ENCODE peak calls at places on chromosome 16, in four cellular contexts. W is thyroid gland, V is upper lobe of right lung, S is WTC11. F is an unnamed sample.

GRCh38 chr16:89330177-89330856 is 112.8 kb downstream of the ZNF778 start:
- DNase-seq in W (peak), V (peak), S (peak), F (no peak)

GRCh38 chr16:87465306-87465705 is 27.5 kb downstream of the ZCCHC14 start:
- DNase-seq in W (peak), V (peak), S (no peak), F (no peak)

GRCh38 chr16:9816644-9817043 is 365.6 kb downstream of the GRIN2A start:
- DNase-seq in W (no peak), V (no peak), S (no peak), F (no peak)

GRCh38 chr16:89541792-89542191 is 18.7 kb upstream of the RPL13 start:
- DNase-seq in W (no peak), V (no peak), S (no peak), F (no peak)

GRCh38 chr16:88777801-88778415 is 7.1 kb downstream of the PIEZO1 start:
- DNase-seq in W (no peak), V (no peak), S (no peak), F (no peak)

GRCh38 chr16:66703359-66704215 is 7.0 kb upstream of the CMTM4 start:
- DNase-seq in W (peak), V (no peak), S (no peak), F (no peak)

GRCh38 chr16:81645303-81645702 is 133.8 kb upstream of the PLCG2 start:
- DNase-seq in W (peak), V (no peak), S (no peak), F (peak)

GRCh38 chr16:90044111-90044551 is 24.9 kb upstream of the DBNDD1 start:
- DNase-seq in W (peak), V (peak), S (no peak), F (no peak)

GRCh38 chr16:84055366-84055765 is 12.8 kb upstream of the SLC38A8 start:
- DNase-seq in W (peak), V (peak), S (no peak), F (no peak)

GRCh38 chr16:20023190-20023589 is 50.5 kb downstream of the GPR139 start:
- DNase-seq in W (no peak), V (no peak), S (no peak), F (peak)

GRCh38 chr16:14101415-14101814 is 30.3 kb downstream of the MRTFB start:
- DNase-seq in W (no peak), V (no peak), S (no peak), F (no peak)

GRCh38 chr16:10191096-10191495 is 8.9 kb upstream of the GRIN2A start:
- DNase-seq in W (no peak), V (no peak), S (no peak), F (no peak)

GRCh38 chr16:28321700-28322411 is 29.5 kb downstream of the SBK1 start:
- DNase-seq in W (peak), V (no peak), S (peak), F (no peak)

GRCh38 chr16:65070831-65071230 is 51.0 kb downstream of the CDH11 start:
- DNase-seq in W (no peak), V (no peak), S (no peak), F (peak)

GRCh38 chr16:50360033-50360778 is 8.6 kb downstream of the BRD7 start:
- DNase-seq in W (no peak), V (no peak), S (no peak), F (peak)

GRCh38 chr16:75555213-75555706 is 792 bp downstream of the TMEM231 start:
- DNase-seq in W (peak), V (peak), S (peak), F (peak)

GRCh38 chr16:65117701-65118448 is 4.0 kb downstream of the CDH11 start:
- DNase-seq in W (peak), V (no peak), S (peak), F (peak)

GRCh38 chr16:85400305-85401205 is 212.6 kb upstream of the GSE1 start:
- DNase-seq in W (no peak), V (no peak), S (peak), F (no peak)

GRCh38 chr16:1981972-1982574 is 804 bp upstream of the NOXO1 start:
- DNase-seq in W (no peak), V (no peak), S (no peak), F (no peak)

GRCh38 chr16:1984347-1985225 is 593 bp downstream of the GFER start:
- DNase-seq in W (no peak), V (no peak), S (peak), F (no peak)

GRCh38 chr16:1983053-1983543 is 895 bp upstream of the GFER start:
- DNase-seq in W (no peak), V (no peak), S (no peak), F (no peak)

GRCh38 chr16:1985466-1986150 is 1.6 kb downstream of the GFER start:
- DNase-seq in W (no peak), V (no peak), S (no peak), F (no peak)

GRCh38 chr16:1983544-1984346 is at the start of gene GFER:
- DNase-seq in W (peak), V (peak), S (peak), F (peak)
- TF ChIP-seq CTCF in W (no peak), V (peak), S (no peak), F (peak)

DNA sequence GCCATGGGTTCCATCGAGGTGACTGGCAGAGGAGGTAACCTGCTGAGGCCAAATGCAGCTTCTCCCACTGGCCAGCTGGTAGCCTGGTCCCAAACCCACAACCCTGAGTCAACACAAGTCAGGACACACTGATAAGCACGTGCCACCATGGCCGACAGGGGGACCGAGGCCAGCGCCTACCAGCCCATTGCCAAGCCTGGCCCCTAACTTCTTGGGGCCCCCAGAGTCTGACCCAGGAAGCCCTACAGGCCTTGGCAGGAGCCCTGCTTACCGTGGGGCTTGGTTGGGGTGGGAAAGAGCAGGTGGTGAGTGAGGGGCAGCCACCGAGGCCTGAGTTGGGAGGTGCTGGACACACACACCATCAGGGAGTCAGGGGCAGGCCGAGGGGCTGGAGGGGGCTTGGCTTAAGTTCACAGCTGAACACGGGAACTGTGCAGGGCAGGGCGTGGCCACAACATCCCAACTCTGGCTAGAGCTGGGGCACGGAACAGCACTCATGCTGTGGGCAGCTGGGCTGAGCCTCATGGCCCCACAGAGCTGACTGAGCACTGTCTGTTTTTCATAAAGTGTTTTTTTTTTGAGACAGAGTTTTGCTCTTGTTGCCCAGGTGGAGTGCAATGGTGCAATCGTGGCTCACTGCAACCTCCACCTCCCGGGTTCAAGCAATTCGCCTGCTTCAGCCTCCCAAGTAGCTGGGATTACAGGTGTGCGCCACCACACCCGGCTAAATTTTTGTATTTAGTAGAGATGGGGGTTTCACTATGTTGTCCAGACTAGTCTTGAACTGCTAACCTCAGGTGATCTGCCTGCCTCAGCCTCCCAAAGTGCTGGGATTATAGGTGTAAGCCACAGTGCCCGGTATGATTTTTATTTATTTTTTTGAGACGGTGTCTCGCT is 5.5 kb downstream of the MRPL28 start:
- DNase-seq in W (no peak), V (no peak), S (no peak), F (no peak)
- TF ChIP-seq CTCF in W (no peak), V (no peak), S (no peak), F (no peak)

DNA sequence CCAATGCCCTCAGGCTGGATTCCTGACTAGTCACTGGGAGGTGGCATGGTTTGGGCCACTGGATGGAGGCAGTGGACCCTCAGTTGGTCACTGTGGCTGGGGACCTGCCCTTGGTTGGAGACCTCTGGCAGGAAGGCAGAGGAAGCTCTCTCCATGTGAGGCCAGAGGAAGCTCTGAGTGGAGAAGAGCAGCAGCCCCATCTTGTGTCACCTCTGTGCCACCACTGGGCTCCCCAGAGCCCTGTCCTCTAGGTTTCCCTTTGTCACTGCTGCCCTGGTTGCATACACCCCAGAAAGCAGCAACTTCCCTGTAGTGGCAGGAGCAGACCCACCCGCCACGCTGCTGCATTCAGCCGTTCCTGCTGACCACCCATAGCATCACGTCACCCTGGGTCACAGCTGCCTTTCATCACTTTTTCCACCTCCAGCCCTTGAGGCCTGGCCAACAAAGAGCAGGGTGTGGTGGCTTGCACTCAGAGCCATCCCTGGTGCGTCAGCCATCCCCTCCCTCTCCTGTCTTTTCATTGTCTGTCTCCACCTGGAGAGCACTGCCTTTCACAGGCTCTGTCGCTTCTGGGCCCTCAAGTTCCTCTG is 11.9 kb downstream of the CTRL start:
- DNase-seq in W (no peak), V (no peak), S (no peak), F (no peak)
- TF ChIP-seq CTCF in W (no peak), V (no peak), S (no peak), F (no peak)

DNA sequence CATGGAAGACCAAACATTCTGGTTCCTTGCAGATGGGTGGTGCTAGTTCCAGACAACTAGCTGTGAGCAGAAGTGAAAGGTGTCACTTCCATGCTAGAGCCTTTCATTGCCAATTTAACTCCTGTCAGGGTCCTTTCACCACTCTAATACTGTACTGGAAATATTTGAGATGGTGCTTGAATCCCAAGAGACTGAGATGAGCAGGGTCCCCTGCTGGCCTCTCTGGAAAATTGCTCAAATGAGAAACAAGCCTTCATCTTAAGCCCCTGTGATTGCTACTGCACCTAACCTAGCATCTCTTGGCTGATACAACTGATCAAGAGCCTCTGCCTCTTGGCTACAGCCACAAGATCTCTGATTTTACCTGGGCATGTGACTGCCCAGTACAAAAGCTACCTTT is 7.4 kb upstream of the VAC14 start:
- DNase-seq in W (no peak), V (no peak), S (no peak), F (no peak)
- TF ChIP-seq CTCF in W (no peak), V (peak), S (no peak), F (no peak)

GRCh38 chr16:77951788-77952187 is 70.6 kb upstream of the CLEC3A start:
- DNase-seq in W (no peak), V (no peak), S (no peak), F (peak)
- TF ChIP-seq CTCF in W (peak), V (peak), S (peak), F (peak)

GRCh38 chr16:3017262-3017805 is 649 bp downstream of the CLDN6 start:
- DNase-seq in W (no peak), V (no peak), S (no peak), F (no peak)

GRCh38 chr16:3020247-3020603 is at the start of gene TNFRSF12A:
- DNase-seq in W (peak), V (peak), S (peak), F (no peak)

GRCh38 chr16:3015865-3016521 is 2.0 kb downstream of the CLDN6 start:
- DNase-seq in W (no peak), V (no peak), S (no peak), F (no peak)

GRCh38 chr16:3019594-3020246 is 448 bp upstream of the TNFRSF12A start:
- DNase-seq in W (no peak), V (no peak), S (no peak), F (no peak)

DNA sequence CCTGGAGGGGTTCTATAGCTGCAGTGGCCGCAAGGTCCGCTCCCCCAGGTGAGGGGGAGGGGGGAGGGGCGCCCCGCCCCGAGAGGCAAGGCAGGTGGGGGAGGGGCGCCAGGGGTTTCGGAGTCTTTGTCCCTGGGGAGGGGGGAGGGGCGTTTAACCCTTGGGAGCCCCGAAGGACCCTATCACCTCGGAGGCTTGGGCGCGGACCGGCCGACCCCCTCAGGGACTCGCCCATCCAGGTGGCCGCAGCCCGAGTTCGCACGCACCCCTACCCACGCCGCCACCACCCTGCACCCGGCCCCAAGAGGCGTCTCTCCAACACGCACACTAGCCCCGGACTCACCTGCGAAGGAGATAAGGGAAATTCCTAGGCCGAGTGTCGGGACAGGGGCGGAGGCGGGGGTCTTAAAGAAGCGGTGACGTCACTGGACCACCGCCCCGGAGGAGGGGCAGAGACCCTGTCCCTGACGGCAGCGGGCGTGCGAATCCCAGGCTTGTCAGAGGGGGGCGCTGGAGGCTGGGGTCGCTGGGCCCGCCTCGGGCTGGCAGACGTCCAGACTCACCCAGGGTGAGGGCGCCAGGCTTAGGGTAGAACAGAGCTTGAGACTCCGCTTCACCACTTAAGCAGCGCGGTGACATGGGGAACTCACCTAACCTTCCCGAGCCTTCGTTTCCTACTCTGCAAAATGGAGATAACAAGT is at the start of gene CLDN6:
- DNase-seq in W (peak), V (no peak), S (peak), F (no peak)
- TF ChIP-seq CTCF in W (no peak), V (peak), S (peak), F (no peak)

DNA sequence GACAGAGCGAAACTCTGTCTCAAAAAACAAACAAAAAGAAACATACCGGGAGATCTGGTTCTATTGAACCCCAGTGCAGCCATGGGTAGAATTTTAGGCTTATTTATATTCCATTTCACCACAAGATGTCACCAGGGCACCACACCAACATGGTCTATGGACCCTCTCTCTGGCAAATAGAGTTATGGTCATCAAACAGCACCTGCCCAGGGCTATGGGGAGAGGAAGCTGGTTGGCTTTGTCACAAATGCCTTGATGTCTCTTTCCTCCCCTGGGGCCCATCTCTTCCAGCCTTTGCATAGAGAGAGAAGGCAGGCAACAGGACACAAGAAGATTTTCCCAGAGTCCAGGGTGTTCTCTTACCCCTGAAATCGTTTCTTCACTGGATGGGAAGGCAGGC is 128.4 kb downstream of the WWOX start:
- DNase-seq in W (no peak), V (no peak), S (no peak), F (no peak)
- TF ChIP-seq CTCF in W (no peak), V (peak), S (no peak), F (peak)

DNA sequence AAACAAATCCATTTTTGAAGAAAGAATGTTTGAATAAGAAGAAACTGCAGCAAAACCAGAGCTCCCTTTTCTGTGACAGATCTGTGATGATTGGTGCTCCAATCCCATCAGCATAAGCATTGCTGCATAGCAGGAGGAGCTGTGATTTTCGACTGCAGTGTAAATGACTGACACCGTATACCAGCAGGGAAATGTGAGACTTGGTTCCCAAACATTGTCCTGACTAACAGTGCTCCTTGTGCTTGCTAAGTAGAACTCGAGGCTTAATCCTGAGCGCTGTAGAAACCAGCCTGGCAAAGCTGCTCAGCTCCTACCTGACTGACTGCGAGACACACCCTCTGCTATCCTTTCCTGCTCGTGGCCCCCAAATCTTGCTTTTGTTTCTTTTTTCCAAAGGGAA is 57.3 kb downstream of the NUP93 start:
- DNase-seq in W (no peak), V (no peak), S (no peak), F (no peak)
- TF ChIP-seq CTCF in W (no peak), V (no peak), S (no peak), F (no peak)

F was measured in LNCaP clone FGC.